ENCODE peak calls at places on chromosomes 4 and X, in seven cellular contexts. V is GM06990, W is fibroblast of the aortic adventitia, I is BJ, J is WTC11, N is endothelial cell, X is coronary artery. B is an unnamed sample.

GRCh38 chr4:173247316-173247715 is 78.7 kb downstream of the GALNT7 start:
- DNase-seq in N (no peak), W (no peak), I (no peak), V (no peak), X (no peak), J (no peak), B (no peak)

GRCh38 chr4:87375719-87376291 is 15.2 kb downstream of the HSD17B11 start:
- DNase-seq in X (no peak), V (no peak), J (no peak), I (peak), N (no peak), W (peak), B (peak)

GRCh38 chr4:112251044-112251632 is 19.6 kb downstream of the AP1AR start:
- DNase-seq in I (no peak), J (no peak), N (no peak), X (no peak), W (no peak), V (no peak), B (no peak)

GRCh38 chr4:154928640-154929257 is 147.7 kb downstream of the RBM46 start:
- DNase-seq in W (peak), N (peak), X (no peak), J (peak), V (no peak), I (peak), B (no peak)

GRCh38 chr4:83413676-83414075 is 41.9 kb downstream of the HELQ start:
- DNase-seq in X (no peak), N (no peak), W (no peak), V (no peak), J (no peak), I (no peak), B (no peak)

GRCh38 chr4:14880805-14881204 is 121.5 kb upstream of the CPEB2 start:
- DNase-seq in X (no peak), I (no peak), N (no peak), V (no peak), J (no peak), W (no peak), B (no peak)

GRCh38 chr4:110231869-110232268 is 33.5 kb upstream of the ELOVL6 start:
- DNase-seq in I (no peak), N (no peak), V (no peak), J (no peak), W (no peak), X (no peak), B (no peak)

GRCh38 chrX:77434949-77435348 is 12.2 kb upstream of the FGF16 start:
- DNase-seq in J (no peak), V (no peak), X (no peak), W (no peak), I (no peak), N (no peak), B (no peak)

GRCh38 chrX:38940547-38940946 is 139.3 kb downstream of the MID1IP1 start:
- DNase-seq in V (no peak), I (no peak), X (no peak), J (no peak), N (no peak), W (peak), B (no peak)

GRCh38 chrX:53969540-53969939 is 74.7 kb downstream of the PHF8 start:
- DNase-seq in I (no peak), J (no peak), X (no peak), V (no peak), W (no peak), N (no peak), B (no peak)

GRCh38 chrX:96929036-96929435 is 45.3 kb downstream of the RPA4 start:
- DNase-seq in X (no peak), W (no peak), I (no peak), J (no peak), V (no peak), N (no peak), B (no peak)

GRCh38 chr4:113955411-113955810 is 24.0 kb downstream of the ARSJ start:
- DNase-seq in N (no peak), X (no peak), I (no peak), J (no peak), V (no peak), W (no peak), B (no peak)

GRCh38 chrX:15849555-15849954 is 5.1 kb downstream of the AP1S2 start:
- DNase-seq in I (no peak), J (no peak), N (no peak), W (peak), X (no peak), V (no peak), B (no peak)

GRCh38 chr4:122044496-122044895 is 92.6 kb upstream of the TRPC3 start:
- DNase-seq in X (no peak), W (no peak), I (no peak), N (no peak), J (no peak), V (no peak), B (no peak)

GRCh38 chr4:20520901-20521300 is 179.4 kb upstream of the PACRGL start:
- DNase-seq in X (no peak), J (no peak), W (peak), I (no peak), N (no peak), V (no peak), B (no peak)

GRCh38 chrX:11064851-11065600 is 46.1 kb upstream of the HCCS start:
- DNase-seq in X (no peak), J (no peak), W (peak), V (no peak), N (no peak), I (peak), B (no peak)

GRCh38 chr4:16532240-16532990 is 306.1 kb upstream of the TAPT1 start:
- DNase-seq in N (no peak), X (no peak), J (no peak), I (peak), W (peak), V (no peak), B (no peak)

GRCh38 chrX:134948333-134949241 is 42.2 kb upstream of the SMIM10 start:
- DNase-seq in X (no peak), J (no peak), N (no peak), W (peak), I (no peak), V (no peak), B (no peak)

GRCh38 chr4:48944659-48945290 is 38.2 kb upstream of the OCIAD2 start:
- DNase-seq in I (no peak), J (peak), V (no peak), W (no peak), X (no peak), N (peak), B (peak)

GRCh38 chrX:25524150-25524549 is 508.4 kb upstream of the ARX start:
- DNase-seq in V (no peak), X (no peak), N (no peak), W (peak), I (no peak), J (no peak), B (no peak)

GRCh38 chr4:184459413-184459812 is 14.9 kb downstream of the IRF2 start:
- DNase-seq in J (no peak), N (no peak), V (no peak), I (no peak), X (no peak), W (no peak), B (no peak)

GRCh38 chr4:48484494-48485168 is 1.5 kb downstream of the SLC10A4 start:
- DNase-seq in V (no peak), N (no peak), W (no peak), J (no peak), X (no peak), I (no peak), B (no peak)

GRCh38 chrX:81120936-81121351 is 80.8 kb downstream of the HMGN5 start:
- DNase-seq in W (peak), J (peak), X (no peak), I (no peak), V (peak), N (peak), B (peak)

GRCh38 chr4:2288051-2288541 is 26.2 kb upstream of the MXD4 start:
- DNase-seq in W (no peak), I (no peak), J (no peak), X (no peak), N (no peak), V (no peak), B (no peak)

GRCh38 chr4:22787753-22788389 is 95.1 kb downstream of the GBA3 start:
- DNase-seq in I (no peak), J (no peak), N (no peak), X (no peak), V (no peak), W (no peak), B (no peak)

GRCh38 chr4:153142700-153143438 is 61.4 kb upstream of the TRIM2 start:
- DNase-seq in V (no peak), N (peak), X (peak), I (no peak), W (peak), J (peak), B (peak)

GRCh38 chrX:9656277-9656676 is 109.4 kb downstream of the GPR143 start:
- DNase-seq in X (no peak), V (no peak), I (no peak), N (no peak), J (no peak), W (no peak), B (peak)

GRCh38 chr4:80507507-80507906 is 172.0 kb downstream of the CFAP299 start:
- DNase-seq in I (no peak), V (peak), N (no peak), J (no peak), W (no peak), X (no peak), B (peak)

GRCh38 chr4:128853741-128854140 is 44.2 kb downstream of the JADE1 start:
- DNase-seq in N (no peak), I (no peak), V (no peak), W (no peak), X (no peak), J (no peak), B (no peak)

GRCh38 chr4:61375316-61375715 is 175.2 kb downstream of the ADGRL3 start:
- DNase-seq in W (no peak), I (no peak), N (no peak), X (no peak), J (no peak), V (no peak), B (no peak)

GRCh38 chr4:129037093-129037492 is 56.2 kb downstream of the SCLT1 start:
- DNase-seq in V (no peak), W (peak), X (no peak), N (no peak), I (no peak), J (no peak), B (no peak)

GRCh38 chr4:173217727-173218126 is 49.1 kb downstream of the GALNT7 start:
- DNase-seq in W (peak), V (no peak), X (no peak), I (no peak), N (no peak), J (no peak), B (no peak)

GRCh38 chr4:71011451-71011850 is 18.0 kb downstream of the DCK start:
- DNase-seq in W (no peak), J (no peak), I (no peak), V (no peak), N (no peak), X (no peak), B (no peak)
- TF ChIP-seq CTCF in W (no peak), J (no peak), I (no peak), V (no peak), N (no peak), X (no peak), B (no peak)

DNA sequence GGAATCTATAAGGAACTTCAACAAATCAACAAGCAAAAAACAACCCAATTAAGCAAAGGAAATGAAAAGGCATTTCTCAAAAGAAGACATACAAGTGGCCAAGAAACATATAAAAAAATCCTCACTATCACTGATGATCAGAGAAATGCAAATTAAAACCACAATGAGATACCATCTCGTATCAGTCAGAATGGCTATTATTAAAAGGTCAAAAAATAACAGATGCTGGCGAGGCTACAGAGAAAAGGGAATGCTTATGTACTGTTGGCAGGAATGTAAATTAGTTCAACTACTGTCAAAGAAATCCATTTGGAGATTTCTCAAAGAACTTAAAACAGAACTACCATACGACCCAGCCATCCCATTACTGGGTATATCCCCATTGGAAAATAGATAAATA is 292.4 kb upstream of the FAT1 start:
- DNase-seq in X (no peak), J (no peak), I (no peak), V (no peak), N (no peak), W (no peak), B (no peak)
- TF ChIP-seq CTCF in X (no peak), J (no peak), I (no peak), V (no peak), N (no peak), W (no peak), B (no peak)

GRCh38 chr4:182938213-182938645 is 21.0 kb upstream of the DCTD start:
- DNase-seq in W (peak), X (peak), N (peak), V (peak), J (peak), I (no peak), B (peak)
- TF ChIP-seq CTCF in W (peak), X (peak), N (peak), V (peak), J (peak), I (peak), B (peak)

DNA sequence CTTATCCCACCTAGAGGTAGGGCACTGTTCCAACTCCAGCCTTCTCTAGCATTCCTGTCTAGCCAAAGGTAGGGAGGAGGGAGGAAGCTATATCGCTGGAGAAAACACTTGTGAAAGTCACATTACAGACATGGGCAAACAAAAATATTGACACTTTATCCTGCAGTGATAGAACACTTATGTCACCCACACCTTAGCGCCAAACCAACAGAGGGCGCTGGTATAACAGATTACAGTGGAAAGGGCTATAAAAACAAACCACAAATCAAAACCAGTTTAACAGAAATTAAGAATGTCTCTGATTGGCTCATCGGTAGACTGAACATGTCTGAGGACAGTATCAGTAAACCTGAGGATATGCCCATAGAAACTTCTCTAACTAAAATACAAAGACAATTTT is 451.3 kb downstream of the TLL1 start:
- DNase-seq in N (peak), W (peak), I (no peak), J (peak), V (no peak), X (no peak), B (peak)
- TF ChIP-seq CTCF in N (peak), W (peak), I (peak), J (peak), V (peak), X (no peak), B (peak)

DNA sequence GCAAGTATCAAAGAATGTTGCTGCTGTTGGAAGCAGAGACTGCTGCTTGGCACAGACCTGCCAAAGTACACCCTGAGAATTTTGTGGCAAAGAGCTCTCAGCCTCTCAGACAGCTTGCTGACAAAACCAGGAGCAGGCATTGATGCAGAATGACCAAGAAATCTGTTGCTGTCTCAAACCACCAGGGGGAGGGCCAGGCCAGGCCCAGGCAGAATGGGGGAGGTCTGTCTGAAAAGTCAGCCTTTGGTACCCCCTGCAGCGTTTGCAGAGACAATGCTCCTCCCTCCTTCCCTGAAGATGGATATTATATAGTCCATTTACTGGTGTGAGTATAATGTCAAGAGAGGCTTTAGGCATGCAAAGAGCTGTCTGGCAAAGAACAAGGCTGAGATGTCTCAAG is 52.9 kb upstream of the TRPC5OS start:
- DNase-seq in I (no peak), N (peak), W (no peak), V (peak), X (no peak), J (peak), B (peak)
- TF ChIP-seq CTCF in I (no peak), N (peak), W (no peak), V (peak), X (no peak), J (peak), B (peak)

GRCh38 chr4:1172228-1172851 is at the start of gene SPON2:
- DNase-seq in W (no peak), X (no peak), V (no peak), J (no peak), N (no peak), I (no peak), B (no peak)

GRCh38 chr4:1170805-1171305 is 1.5 kb downstream of the SPON2 start:
- DNase-seq in X (no peak), I (no peak), V (no peak), J (no peak), W (no peak), N (no peak), B (no peak)

GRCh38 chr4:1170156-1170804 is 2.1 kb downstream of the SPON2 start:
- DNase-seq in X (no peak), N (no peak), W (no peak), J (no peak), V (no peak), I (no peak), B (no peak)

GRCh38 chr4:1172971-1173757 is 781 bp upstream of the SPON2 start:
- DNase-seq in V (no peak), X (peak), W (peak), N (no peak), J (no peak), I (peak), B (no peak)

DNA sequence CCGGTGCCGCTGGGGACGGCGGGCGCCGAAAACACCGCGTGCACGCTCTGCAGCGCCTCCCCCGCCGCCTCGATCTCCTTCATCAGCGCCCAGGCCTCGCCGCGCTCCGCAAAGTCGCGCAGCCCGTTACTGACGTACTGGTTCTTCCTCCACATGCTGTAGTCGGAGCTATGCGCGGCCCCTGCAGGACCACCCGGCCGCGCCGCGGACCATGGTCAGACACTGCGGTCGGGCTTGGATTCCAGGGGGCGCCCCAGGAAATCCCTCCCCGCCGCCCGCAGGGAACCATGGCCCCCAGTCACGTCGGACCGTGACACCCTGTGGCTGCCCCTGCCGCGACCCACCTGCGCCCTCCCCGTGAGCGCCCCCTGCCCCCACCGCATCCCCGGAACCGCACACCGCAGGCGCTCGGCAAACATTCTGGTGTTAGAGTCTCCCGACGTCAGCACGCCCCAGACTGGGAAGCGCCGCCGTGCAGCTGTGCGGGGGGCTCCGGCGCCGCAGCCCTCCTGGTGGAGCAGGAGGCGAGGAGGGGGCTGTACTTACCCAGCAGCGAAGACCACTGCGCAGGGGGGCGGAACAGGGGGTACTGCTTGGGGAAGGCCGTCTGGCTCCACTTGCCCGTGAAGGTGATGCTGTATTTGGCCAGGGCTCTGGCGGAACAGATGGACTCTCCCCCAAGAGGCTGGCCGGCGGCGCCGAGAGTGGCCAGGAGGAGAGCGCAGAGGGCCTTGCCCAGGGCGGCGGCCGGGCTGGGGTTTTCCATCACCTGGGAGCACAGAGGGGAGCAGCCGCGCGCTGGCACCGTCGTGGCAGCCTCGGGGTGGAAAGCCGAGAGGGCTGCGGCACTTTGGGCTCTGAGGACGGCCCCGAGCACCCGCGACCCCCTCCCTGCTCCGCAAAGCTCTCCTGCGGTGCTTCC is 816 bp downstream of the SPON2 start:
- DNase-seq in X (no peak), J (peak), I (no peak), N (no peak), W (no peak), V (no peak), B (no peak)
- TF ChIP-seq CTCF in X (no peak), J (no peak), I (no peak), N (no peak), W (no peak), V (no peak), B (no peak)

B was measured in GM12865.